ENCODE peak calls at places on chromosomes 13 and 19, in five cellular contexts. X, C, T, L and K are unnamed samples.

GRCh38 chr13:50140742-50141659 is 125.8 kb downstream of the KCNRG start:
- DNase-seq in X (peak; percentile 28), C (no peak), T (no peak), L (no peak), K (no peak)

GRCh38 chr13:111005808-111006494 is 91.1 kb upstream of the ANKRD10 start:
- DNase-seq in X (peak; percentile 83), C (no peak), T (peak; percentile 71), L (no peak), K (no peak)

GRCh38 chr19:47723573-47723923 is 10.3 kb downstream of the EHD2 start:
- DNase-seq in X (peak; percentile 93), C (no peak), T (no peak), L (peak; percentile 49), K (no peak)

GRCh38 chr13:89832827-89833226 is 1514.7 kb upstream of the MIR17HG start:
- DNase-seq in X (no peak), C (no peak), T (no peak), L (no peak), K (no peak)

GRCh38 chr19:47094557-47095517 is 18.7 kb downstream of the ZC3H4 start:
- DNase-seq in X (no peak), C (no peak), T (no peak), L (no peak), K (no peak)

GRCh38 chr13:41345921-41346589 is 35.0 kb downstream of the NAA16 start:
- DNase-seq in X (peak; percentile 60), C (no peak), T (no peak), L (no peak), K (no peak)

GRCh38 chr13:44237276-44237767 is 136.3 kb upstream of the SERP2 start:
- DNase-seq in X (peak; percentile 98), C (peak; percentile 71), T (peak; percentile 90), L (no peak), K (no peak)

GRCh38 chr19:46393456-46394397 is 19.6 kb downstream of the CCDC8 start:
- DNase-seq in X (no peak), C (no peak), T (no peak), L (no peak), K (no peak)

GRCh38 chr19:38068851-38069250 is 155.2 kb downstream of the DPF1 start:
- DNase-seq in X (no peak), C (no peak), T (no peak), L (no peak), K (no peak)

GRCh38 chr19:38588041-38588440 is 29.7 kb downstream of the MAP4K1 start:
- DNase-seq in X (no peak), C (no peak), T (no peak), L (no peak), K (no peak)

GRCh38 chr19:19139876-19140229 is 1.6 kb upstream of the TMEM161A start:
- DNase-seq in X (no peak), C (no peak), T (no peak), L (no peak), K (no peak)

GRCh38 chr13:99404005-99404755 is 97.0 kb upstream of the GPR183 start:
- DNase-seq in X (no peak), C (peak; percentile 32), T (no peak), L (no peak), K (no peak)

GRCh38 chr19:46297700-46298476 is 1.0 kb downstream of the HIF3A start:
- DNase-seq in X (peak; percentile 92), C (no peak), T (peak; percentile 85), L (peak; percentile 39), K (no peak)

GRCh38 chr13:110551284-110551683 is 10.2 kb downstream of the RAB20 start:
- DNase-seq in X (no peak), C (no peak), T (no peak), L (no peak), K (no peak)

GRCh38 chr19:45076029-45076850 is at the start of gene ZNF296:
- DNase-seq in X (peak; percentile 43), C (peak; percentile 84), T (peak; percentile 41), L (peak; percentile 82), K (no peak)

GRCh38 chr13:66530686-66531085 is 699.5 kb downstream of the PCDH9 start:
- DNase-seq in X (no peak), C (no peak), T (no peak), L (no peak), K (no peak)

GRCh38 chr13:112703935-112704633 is 14.2 kb downstream of the ATP11A start:
- DNase-seq in X (no peak), C (no peak), T (peak; percentile 3), L (no peak), K (no peak)

GRCh38 chr19:2656533-2656932 is 46.0 kb downstream of the GNG7 start:
- DNase-seq in X (no peak), C (no peak), T (no peak), L (no peak), K (no peak)

DNA sequence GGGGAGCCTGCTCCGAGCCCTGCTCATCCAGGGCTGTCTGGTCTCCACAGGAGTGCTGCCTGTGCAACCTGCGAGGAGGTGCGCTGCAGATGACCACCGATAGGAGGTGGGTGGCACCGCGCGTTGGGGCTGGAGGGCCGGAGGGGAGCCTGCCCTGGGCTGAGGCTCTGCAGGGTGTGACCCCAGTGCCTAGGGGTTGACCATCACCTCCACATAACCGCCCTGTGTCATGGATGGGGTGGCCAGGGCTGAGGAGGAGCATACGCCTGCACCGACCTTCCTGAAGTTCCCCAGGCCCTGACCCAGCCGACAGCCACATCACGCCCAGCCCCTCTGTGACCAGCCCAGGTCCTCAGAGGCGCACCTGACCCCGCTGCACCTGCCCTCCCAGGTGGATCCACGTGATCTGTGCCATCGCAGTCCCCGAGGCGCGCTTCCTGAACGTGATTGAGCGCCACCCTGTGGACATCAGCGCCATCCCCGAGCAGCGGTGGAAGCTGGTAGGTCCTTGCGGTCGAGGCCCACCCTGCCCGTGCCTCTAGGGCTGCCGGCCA is 168.7 kb downstream of the KDM4B start:
- DNase-seq in X (no peak), C (no peak), T (no peak), L (no peak), K (peak; percentile 95)
- TF ChIP-seq CTCF in X (peak; percentile 23), C (peak; percentile 18), T (no peak), L (peak; percentile 36), K (peak; percentile 99)

GRCh38 chr13:108115739-108116138 is 99.6 kb downstream of the LIG4 start:
- DNase-seq in X (no peak), C (no peak), T (no peak), L (no peak), K (no peak)

GRCh38 chr13:108121406-108121805 is 93.9 kb downstream of the LIG4 start:
- DNase-seq in X (no peak), C (no peak), T (no peak), L (no peak), K (no peak)

DNA sequence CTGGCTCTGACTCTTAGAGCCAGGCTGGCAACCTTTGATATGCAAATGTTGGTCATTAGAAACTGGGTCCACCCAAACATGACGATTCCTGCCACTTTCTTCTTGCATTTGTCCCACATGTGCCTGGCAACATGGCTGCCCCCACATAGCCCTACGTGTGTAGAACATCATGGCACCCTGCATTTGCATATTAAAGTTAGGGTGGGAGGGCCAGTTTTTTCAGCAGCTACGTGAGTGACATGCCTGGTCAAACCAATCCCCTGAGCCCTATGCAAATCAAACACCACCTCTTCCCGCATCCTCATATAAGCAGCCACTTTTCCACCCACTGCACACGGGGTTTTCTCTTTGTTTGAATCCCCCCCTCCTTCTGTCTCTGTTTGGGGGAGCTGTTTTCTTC is 95.0 kb downstream of the LIG4 start:
- DNase-seq in X (no peak), C (no peak), T (no peak), L (peak; percentile 26), K (no peak)
- TF ChIP-seq CTCF in X (no peak), C (no peak), T (no peak), L (no peak), K (no peak)

DNA sequence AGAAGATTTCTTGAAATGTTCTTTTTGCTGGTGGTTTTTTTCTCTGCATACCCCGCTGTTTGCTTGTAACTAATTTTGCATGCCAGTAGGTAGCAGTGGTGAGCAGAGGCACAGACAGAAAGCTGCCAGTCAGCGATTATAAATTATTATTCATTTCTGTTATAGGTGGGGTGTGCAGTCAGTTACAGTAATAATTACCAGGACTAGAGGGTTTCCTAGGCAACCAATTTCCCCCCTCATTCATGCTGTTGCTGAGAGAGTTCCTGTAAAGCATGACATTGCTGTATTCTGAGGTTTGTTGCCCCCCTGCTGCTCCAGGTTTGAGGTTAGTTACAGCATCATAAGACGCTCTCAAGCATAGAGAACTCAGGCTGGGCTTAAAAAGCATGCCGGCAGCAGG is 104.5 kb downstream of the URI1 start:
- DNase-seq in X (no peak), C (no peak), T (no peak), L (peak; percentile 52), K (no peak)
- TF ChIP-seq CTCF in X (peak; percentile 42), C (peak; percentile 19), T (no peak), L (peak; percentile 94), K (no peak)

GRCh38 chr13:39419068-39419467 is 183.9 kb downstream of the LHFPL6 start:
- DNase-seq in X (no peak), C (no peak), T (no peak), L (no peak), K (no peak)

GRCh38 chr13:39418424-39418823 is 184.6 kb downstream of the LHFPL6 start:
- DNase-seq in X (no peak), C (no peak), T (no peak), L (no peak), K (no peak)

GRCh38 chr13:39415403-39415802 is 187.6 kb downstream of the LHFPL6 start:
- DNase-seq in X (peak; percentile 62), C (peak; percentile 6), T (peak; percentile 69), L (peak; percentile 22), K (no peak)

GRCh38 chr13:39417643-39418042 is 185.3 kb downstream of the LHFPL6 start:
- DNase-seq in X (peak; percentile 66), C (peak; percentile 8), T (no peak), L (no peak), K (peak; percentile 47)

GRCh38 chr13:39417131-39417530 is 185.9 kb downstream of the LHFPL6 start:
- DNase-seq in X (no peak), C (no peak), T (no peak), L (peak; percentile 23), K (no peak)
- TF ChIP-seq CTCF in X (peak; percentile 25), C (no peak), T (no peak), L (no peak), K (peak; percentile 29)

GRCh38 chr19:5665781-5666513 is 14.4 kb downstream of the MICOS13 start:
- DNase-seq in X (peak; percentile 60), C (no peak), T (no peak), L (no peak), K (no peak)
- TF ChIP-seq CTCF in X (peak; percentile 27), C (no peak), T (no peak), L (peak; percentile 29), K (no peak)

DNA sequence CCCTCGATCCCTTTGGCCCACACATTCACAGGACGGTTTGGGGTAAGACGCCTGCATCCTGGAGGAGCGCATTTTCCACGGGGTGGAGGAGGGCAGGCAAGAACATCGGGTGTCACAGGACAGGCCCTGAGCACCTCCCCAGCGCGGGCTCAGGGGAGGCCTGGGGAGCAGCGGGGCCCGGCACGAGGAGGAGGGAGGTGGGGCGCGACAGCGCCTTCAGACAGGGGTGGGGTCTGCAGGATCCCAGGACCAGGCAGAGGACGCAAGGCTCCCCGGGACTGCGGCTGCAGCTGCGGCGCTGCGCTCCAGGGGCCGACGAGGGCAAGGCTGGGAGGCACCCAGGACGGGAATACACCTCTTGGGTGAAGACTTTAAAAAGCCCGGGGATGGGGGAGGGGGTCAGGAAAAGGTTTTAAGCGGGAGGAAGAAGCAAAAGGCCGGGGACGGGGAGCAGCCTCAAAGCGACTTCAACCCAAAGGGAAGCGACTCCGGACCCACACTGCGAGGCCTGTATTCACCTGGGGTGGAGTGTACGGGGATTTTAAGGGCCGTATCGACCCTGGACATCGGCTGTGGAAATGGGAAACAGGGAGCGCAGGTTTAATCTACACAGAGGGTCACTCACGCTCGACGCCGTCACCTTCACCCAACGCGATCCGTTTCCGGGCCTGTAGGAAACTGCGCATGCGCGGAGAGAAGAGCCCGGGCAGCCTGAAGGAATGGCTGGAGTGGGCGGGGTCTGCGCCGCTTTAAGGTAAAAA is at the start of gene ZNF415:
- DNase-seq in X (peak; percentile 81), C (peak; percentile 87), T (peak; percentile 89), L (peak; percentile 58), K (peak; percentile 83)
- TF ChIP-seq CTCF in X (no peak), C (no peak), T (no peak), L (no peak), K (no peak)